ENCODE peak calls at places on chromosome 17, in six cellular contexts. One of them, this sample, is unnamed.

GRCh38 chr17:71084219-71084618 is 914.9 kb downstream of the KCNJ2 start:
- DNase-seq in lung: peak; percentile 35
- DNase-seq in neural progenitor cell: peak; percentile 71
- DNase-seq in MM.1S: peak; percentile 29
- DNase-seq in SK-N-SH: peak; percentile 28
- DNase-seq in lower lobe of right lung: peak; percentile 30
- DNase-seq in this sample: peak; percentile 80

GRCh38 chr17:67518881-67519280 is 141.8 kb downstream of the PITPNC1 start:
- DNase-seq in MM.1S: no peak
- DNase-seq in neural progenitor cell: no peak
- DNase-seq in SK-N-SH: no peak
- DNase-seq in lower lobe of right lung: no peak
- DNase-seq in lung: no peak
- DNase-seq in this sample: no peak

GRCh38 chr17:27569884-27570577 is 61.0 kb upstream of the LGALS9 start:
- DNase-seq in lower lobe of right lung: no peak
- DNase-seq in lung: no peak
- DNase-seq in SK-N-SH: peak; percentile 50
- DNase-seq in MM.1S: no peak
- DNase-seq in neural progenitor cell: no peak
- DNase-seq in this sample: no peak

GRCh38 chr17:67047382-67047781 is 3.0 kb downstream of the CACNG1 start:
- DNase-seq in MM.1S: no peak
- DNase-seq in SK-N-SH: no peak
- DNase-seq in lower lobe of right lung: no peak
- DNase-seq in lung: no peak
- DNase-seq in neural progenitor cell: no peak
- DNase-seq in this sample: no peak

GRCh38 chr17:62871291-62871690 is 63.2 kb upstream of the MARCHF10 start:
- DNase-seq in SK-N-SH: no peak
- DNase-seq in lung: no peak
- DNase-seq in MM.1S: no peak
- DNase-seq in lower lobe of right lung: no peak
- DNase-seq in neural progenitor cell: peak; percentile 13
- DNase-seq in this sample: no peak

GRCh38 chr17:76261421-76262215 is 3.5 kb upstream of the UBALD2 start:
- DNase-seq in lower lobe of right lung: no peak
- DNase-seq in SK-N-SH: no peak
- DNase-seq in MM.1S: peak; percentile 78
- DNase-seq in neural progenitor cell: no peak
- DNase-seq in lung: no peak
- DNase-seq in this sample: no peak

GRCh38 chr17:2799653-2800052 is 3.4 kb downstream of the RAP1GAP2 start:
- DNase-seq in SK-N-SH: no peak
- DNase-seq in MM.1S: no peak
- DNase-seq in lung: no peak
- DNase-seq in lower lobe of right lung: no peak
- DNase-seq in neural progenitor cell: no peak
- DNase-seq in this sample: no peak

GRCh38 chr17:80119271-80119791 is 17.9 kb downstream of the GAA start:
- DNase-seq in lower lobe of right lung: no peak
- DNase-seq in MM.1S: no peak
- DNase-seq in lung: no peak
- DNase-seq in SK-N-SH: peak; percentile 44
- DNase-seq in neural progenitor cell: no peak
- DNase-seq in this sample: no peak

GRCh38 chr17:75778861-75779249 is 5.8 kb upstream of the UNK start:
- DNase-seq in lower lobe of right lung: peak; percentile 78
- DNase-seq in lung: no peak
- DNase-seq in neural progenitor cell: peak; percentile 82
- DNase-seq in MM.1S: peak; percentile 74
- DNase-seq in SK-N-SH: no peak
- DNase-seq in this sample: no peak

GRCh38 chr17:40362696-40363479 is 1.6 kb downstream of the GJD3 start:
- DNase-seq in lung: peak; percentile 80
- DNase-seq in lower lobe of right lung: peak; percentile 88
- DNase-seq in MM.1S: peak; percentile 89
- DNase-seq in SK-N-SH: peak; percentile 93
- DNase-seq in neural progenitor cell: peak; percentile 92
- DNase-seq in this sample: peak; percentile 88

GRCh38 chr17:76535788-76536510 is 1.6 kb downstream of the CYGB start:
- DNase-seq in lower lobe of right lung: no peak
- DNase-seq in lung: no peak
- DNase-seq in MM.1S: no peak
- DNase-seq in neural progenitor cell: no peak
- DNase-seq in SK-N-SH: peak; percentile 37
- DNase-seq in this sample: no peak

GRCh38 chr17:46943511-46944393 is 20.8 kb downstream of the GOSR2 start:
- DNase-seq in SK-N-SH: peak; percentile 48
- DNase-seq in neural progenitor cell: peak; percentile 49
- DNase-seq in MM.1S: no peak
- DNase-seq in lung: no peak
- DNase-seq in lower lobe of right lung: no peak
- DNase-seq in this sample: peak; percentile 33

GRCh38 chr17:4950075-4950756 is 703 bp upstream of the ENO3 start:
- DNase-seq in lung: peak; percentile 60
- DNase-seq in lower lobe of right lung: peak; percentile 80
- DNase-seq in neural progenitor cell: peak; percentile 72
- DNase-seq in MM.1S: peak; percentile 52
- DNase-seq in SK-N-SH: peak; percentile 82
- DNase-seq in this sample: peak; percentile 79

GRCh38 chr17:4947411-4948165 is 742 bp downstream of the PFN1 start:
- DNase-seq in SK-N-SH: peak; percentile 81
- DNase-seq in lower lobe of right lung: peak; percentile 78
- DNase-seq in MM.1S: peak; percentile 59
- DNase-seq in neural progenitor cell: peak; percentile 81
- DNase-seq in lung: peak; percentile 64
- DNase-seq in this sample: peak; percentile 37

GRCh38 chr17:4949321-4950074 is 1.2 kb upstream of the PFN1 start:
- DNase-seq in SK-N-SH: peak; percentile 64
- DNase-seq in lung: peak; percentile 83
- DNase-seq in MM.1S: peak; percentile 97
- DNase-seq in neural progenitor cell: peak; percentile 88
- DNase-seq in lower lobe of right lung: peak; percentile 87
- DNase-seq in this sample: peak; percentile 75

GRCh38 chr17:4948166-4948996 is at the start of gene PFN1:
- DNase-seq in lower lobe of right lung: peak; percentile 94
- DNase-seq in lung: peak; percentile 92
- DNase-seq in MM.1S: peak; percentile 89
- DNase-seq in SK-N-SH: peak; percentile 92
- DNase-seq in neural progenitor cell: peak; percentile 88
- DNase-seq in this sample: peak; percentile 80

DNA sequence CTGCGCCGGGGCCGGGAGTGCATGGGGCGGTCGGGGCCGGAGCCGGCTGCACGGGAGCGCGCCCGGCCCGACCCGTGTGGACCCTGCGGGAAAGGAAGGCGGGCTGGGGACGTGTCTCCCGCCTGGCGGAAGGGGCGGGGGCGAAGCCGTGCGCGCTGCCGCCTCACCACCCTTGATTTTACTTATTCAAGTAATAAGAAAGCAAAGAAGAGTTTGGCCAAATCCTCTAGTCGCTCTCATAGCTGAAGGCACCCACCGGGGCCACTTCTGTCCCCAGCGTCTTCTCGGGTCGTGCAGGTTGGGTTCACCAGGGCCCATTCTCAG is 629 bp upstream of the PFN1 start:
- DNase-seq in lung: no peak
- DNase-seq in lower lobe of right lung: peak; percentile 90
- DNase-seq in MM.1S: peak; percentile 90
- DNase-seq in neural progenitor cell: peak; percentile 95
- DNase-seq in SK-N-SH: peak; percentile 95
- DNase-seq in this sample: peak; percentile 76
- H3K4me3 ChIP-seq in lung: peak overlapping the region; percentile 53
- H3K4me3 ChIP-seq in lower lobe of right lung: peak overlapping the region; percentile 99
- H3K4me3 ChIP-seq in MM.1S: peak overlapping the region; percentile 99
- H3K4me3 ChIP-seq in neural progenitor cell: peak overlapping the region; percentile 77
- H3K4me3 ChIP-seq in SK-N-SH: peak overlapping the region; percentile 79
- H3K4me3 ChIP-seq in this sample: peak overlapping the region; percentile 77

GRCh38 chr17:48544356-48545021 is 420 bp downstream of the HOXB2 start:
- DNase-seq in SK-N-SH: no peak
- DNase-seq in lower lobe of right lung: peak; percentile 73
- DNase-seq in neural progenitor cell: peak; percentile 72
- DNase-seq in MM.1S: no peak
- DNase-seq in lung: peak; percentile 74
- DNase-seq in this sample: no peak

GRCh38 chr17:48543854-48544355 is 1.0 kb downstream of the HOXB2 start:
- DNase-seq in MM.1S: no peak
- DNase-seq in lung: no peak
- DNase-seq in SK-N-SH: no peak
- DNase-seq in neural progenitor cell: no peak
- DNase-seq in lower lobe of right lung: no peak
- DNase-seq in this sample: no peak

GRCh38 chr17:48546187-48546923 is 1.4 kb upstream of the HOXB2 start:
- DNase-seq in lower lobe of right lung: no peak
- DNase-seq in MM.1S: no peak
- DNase-seq in neural progenitor cell: peak; percentile 64
- DNase-seq in lung: no peak
- DNase-seq in SK-N-SH: no peak
- DNase-seq in this sample: no peak

GRCh38 chr17:48545022-48545376 is at the start of gene HOXB2:
- DNase-seq in lung: no peak
- DNase-seq in MM.1S: no peak
- DNase-seq in neural progenitor cell: no peak
- DNase-seq in SK-N-SH: no peak
- DNase-seq in lower lobe of right lung: no peak
- DNase-seq in this sample: no peak

DNA sequence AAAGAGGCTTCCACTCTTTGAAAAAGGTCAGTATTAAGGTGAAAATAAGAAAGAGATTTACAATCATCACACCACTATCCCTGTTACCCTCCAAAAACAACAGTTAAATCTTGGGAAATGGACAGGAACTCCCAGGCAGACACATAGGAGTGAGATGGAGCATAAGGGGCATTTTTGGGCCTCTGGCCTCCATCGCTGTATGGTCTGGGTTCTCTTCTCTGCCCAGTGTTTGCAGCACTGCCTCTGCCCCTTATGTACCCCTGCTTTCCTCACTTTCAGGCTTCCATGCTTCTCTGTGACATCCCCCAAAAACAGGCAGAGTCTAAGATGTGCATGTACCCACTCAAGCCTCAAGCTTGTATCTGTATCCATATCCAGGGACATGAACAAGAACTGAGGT is 630 bp upstream of the HOXB2 start:
- DNase-seq in SK-N-SH: no peak
- DNase-seq in lung: no peak
- DNase-seq in lower lobe of right lung: no peak
- DNase-seq in neural progenitor cell: peak; percentile 1
- DNase-seq in MM.1S: no peak
- DNase-seq in this sample: no peak
- H3K4me1 ChIP-seq in SK-N-SH: no peaks in the 10 kb centered on the region
- H3K4me1 ChIP-seq in lung: no peaks in the 10 kb centered on the region
- H3K4me1 ChIP-seq in lower lobe of right lung: peaks cover 24% of the 10 kb centered on the region
- H3K4me1 ChIP-seq in neural progenitor cell: no peaks in the 10 kb centered on the region
- H3K4me1 ChIP-seq in MM.1S: peaks cover 5% of the 10 kb centered on the region
- H3K4me1 ChIP-seq in this sample: no peaks in the 10 kb centered on the region

GRCh38 chr17:72219136-72219823 is 98.5 kb downstream of the SOX9 start:
- DNase-seq in lower lobe of right lung: no peak
- DNase-seq in SK-N-SH: peak; percentile 67
- DNase-seq in lung: no peak
- DNase-seq in MM.1S: no peak
- DNase-seq in neural progenitor cell: peak; percentile 91
- DNase-seq in this sample: peak; percentile 21

GRCh38 chr17:72222971-72223370 is 102.2 kb downstream of the SOX9 start:
- DNase-seq in SK-N-SH: no peak
- DNase-seq in MM.1S: no peak
- DNase-seq in lower lobe of right lung: no peak
- DNase-seq in neural progenitor cell: no peak
- DNase-seq in lung: no peak
- DNase-seq in this sample: no peak

GRCh38 chr17:72223816-72224215 is 103.0 kb downstream of the SOX9 start:
- DNase-seq in lung: no peak
- DNase-seq in SK-N-SH: no peak
- DNase-seq in MM.1S: no peak
- DNase-seq in lower lobe of right lung: no peak
- DNase-seq in neural progenitor cell: no peak
- DNase-seq in this sample: no peak

GRCh38 chr17:72222571-72222970 is 101.8 kb downstream of the SOX9 start:
- DNase-seq in MM.1S: no peak
- DNase-seq in SK-N-SH: no peak
- DNase-seq in neural progenitor cell: no peak
- DNase-seq in lung: no peak
- DNase-seq in lower lobe of right lung: no peak
- DNase-seq in this sample: no peak

GRCh38 chr17:72219824-72220473 is 99.1 kb downstream of the SOX9 start:
- DNase-seq in lung: no peak
- DNase-seq in neural progenitor cell: no peak
- DNase-seq in MM.1S: no peak
- DNase-seq in SK-N-SH: peak; percentile 66
- DNase-seq in lower lobe of right lung: no peak
- DNase-seq in this sample: no peak
- H3K4me3 ChIP-seq in lung: no peak overlapping the region
- H3K4me3 ChIP-seq in neural progenitor cell: peak overlapping the region; percentile 51
- H3K4me3 ChIP-seq in MM.1S: no peak overlapping the region
- H3K4me3 ChIP-seq in SK-N-SH: peak overlapping the region; percentile 20
- H3K4me3 ChIP-seq in lower lobe of right lung: no peak overlapping the region
- H3K4me3 ChIP-seq in this sample: peak overlapping the region; percentile 49

DNA sequence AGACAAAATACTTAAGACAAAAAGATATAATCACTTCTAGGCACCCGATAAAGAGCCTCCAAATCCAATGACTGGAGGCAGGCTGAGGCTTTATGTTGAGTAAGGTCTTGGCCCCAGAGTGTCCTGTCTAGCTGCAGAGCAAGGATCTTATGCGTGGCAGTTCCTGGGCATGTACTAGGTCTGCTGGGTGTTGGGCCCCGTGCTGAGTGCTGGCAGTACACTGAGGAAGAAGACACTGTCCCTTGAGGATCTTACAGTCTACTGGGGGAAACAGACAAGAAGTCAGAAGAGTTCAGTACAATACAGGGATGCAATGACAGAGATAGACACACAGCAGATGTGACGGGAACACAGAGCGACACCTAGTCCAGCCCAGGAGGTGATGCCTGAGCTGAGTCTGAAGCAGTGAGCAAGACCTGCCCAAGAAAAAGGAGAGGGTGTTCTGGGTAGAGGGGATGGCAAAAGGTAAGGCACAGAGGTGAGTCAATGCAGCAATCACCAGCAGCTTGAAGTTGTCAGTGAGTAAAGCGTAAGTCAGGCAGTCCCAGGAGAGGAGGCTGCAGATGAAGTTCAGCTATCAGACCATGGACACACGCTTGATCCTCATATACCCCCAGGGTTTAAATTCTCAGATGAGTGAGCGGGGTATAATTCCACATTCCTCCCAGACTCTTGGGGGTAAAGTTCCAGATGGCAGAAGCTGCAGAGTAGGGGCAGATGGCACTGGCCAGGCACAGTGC is 18.1 kb downstream of the MAP3K14 start:
- DNase-seq in lung: no peak
- DNase-seq in SK-N-SH: no peak
- DNase-seq in MM.1S: no peak
- DNase-seq in lower lobe of right lung: no peak
- DNase-seq in neural progenitor cell: no peak
- DNase-seq in this sample: peak; percentile 37
- H3K4me1 ChIP-seq in lung: peaks cover 10% of the 10 kb centered on the region
- H3K4me1 ChIP-seq in SK-N-SH: peaks cover 58% of the 10 kb centered on the region
- H3K4me1 ChIP-seq in MM.1S: peaks cover 21% of the 10 kb centered on the region
- H3K4me1 ChIP-seq in lower lobe of right lung: peaks cover 97% of the 10 kb centered on the region
- H3K4me1 ChIP-seq in neural progenitor cell: no peaks in the 10 kb centered on the region
- H3K4me1 ChIP-seq in this sample: peaks cover 34% of the 10 kb centered on the region